ENCODE peak calls at places on chromosomes 5 and 9, in four cellular contexts. One of them, this sample, is unnamed.

GRCh38 chr9:105360344-105360743 is 87.5 kb upstream of the FSD1L start:
- DNase-seq in foreskin melanocyte: no peak
- DNase-seq in activated naive CD8-positive, alpha-beta T cell treated with anti-CD3 and anti-CD28 coated beads, Interleukin-2, amount 10 ng/mL, durations not matched to agents 7 days and 5 days: no peak
- DNase-seq in neural crest cell: no peak
- DNase-seq in this sample: no peak

GRCh38 chr9:27545471-27545870 is 15.9 kb upstream of the MOB3B start:
- DNase-seq in foreskin melanocyte: no peak
- DNase-seq in activated naive CD8-positive, alpha-beta T cell treated with anti-CD3 and anti-CD28 coated beads, Interleukin-2, amount 10 ng/mL, durations not matched to agents 7 days and 5 days: no peak
- DNase-seq in neural crest cell: no peak
- DNase-seq in this sample: no peak

GRCh38 chr9:81380960-81381359 is 308.4 kb downstream of the TLE1 start:
- DNase-seq in foreskin melanocyte: no peak
- DNase-seq in activated naive CD8-positive, alpha-beta T cell treated with anti-CD3 and anti-CD28 coated beads, Interleukin-2, amount 10 ng/mL, durations not matched to agents 7 days and 5 days: no peak
- DNase-seq in neural crest cell: no peak
- DNase-seq in this sample: no peak

GRCh38 chr9:129936222-129936621 is 101.0 kb downstream of the USP20 start:
- DNase-seq in foreskin melanocyte: no peak
- DNase-seq in activated naive CD8-positive, alpha-beta T cell treated with anti-CD3 and anti-CD28 coated beads, Interleukin-2, amount 10 ng/mL, durations not matched to agents 7 days and 5 days: no peak
- DNase-seq in neural crest cell: no peak
- DNase-seq in this sample: no peak

GRCh38 chr5:150625831-150626746 is 14.4 kb upstream of the SYNPO start:
- DNase-seq in foreskin melanocyte: no peak
- DNase-seq in activated naive CD8-positive, alpha-beta T cell treated with anti-CD3 and anti-CD28 coated beads, Interleukin-2, amount 10 ng/mL, durations not matched to agents 7 days and 5 days: no peak
- DNase-seq in neural crest cell: no peak
- DNase-seq in this sample: no peak

GRCh38 chr5:150412319-150413175 is at the start of gene CD74:
- DNase-seq in foreskin melanocyte: no peak
- DNase-seq in activated naive CD8-positive, alpha-beta T cell treated with anti-CD3 and anti-CD28 coated beads, Interleukin-2, amount 10 ng/mL, durations not matched to agents 7 days and 5 days: peak; percentile 85
- DNase-seq in neural crest cell: peak; percentile 29
- DNase-seq in this sample: peak; percentile 95

GRCh38 chr5:139393497-139394122 is 1.3 kb downstream of the PROB1 start:
- DNase-seq in foreskin melanocyte: no peak
- DNase-seq in activated naive CD8-positive, alpha-beta T cell treated with anti-CD3 and anti-CD28 coated beads, Interleukin-2, amount 10 ng/mL, durations not matched to agents 7 days and 5 days: no peak
- DNase-seq in neural crest cell: no peak
- DNase-seq in this sample: no peak

GRCh38 chr5:76608833-76609232 is 14.4 kb downstream of the F2RL2 start:
- DNase-seq in foreskin melanocyte: no peak
- DNase-seq in activated naive CD8-positive, alpha-beta T cell treated with anti-CD3 and anti-CD28 coated beads, Interleukin-2, amount 10 ng/mL, durations not matched to agents 7 days and 5 days: no peak
- DNase-seq in neural crest cell: no peak
- DNase-seq in this sample: no peak

GRCh38 chr5:66143473-66144073 is 527 bp upstream of the SREK1 start:
- DNase-seq in foreskin melanocyte: no peak
- DNase-seq in activated naive CD8-positive, alpha-beta T cell treated with anti-CD3 and anti-CD28 coated beads, Interleukin-2, amount 10 ng/mL, durations not matched to agents 7 days and 5 days: no peak
- DNase-seq in neural crest cell: no peak
- DNase-seq in this sample: no peak

GRCh38 chr5:64451551-64451950 is 54.3 kb upstream of the RGS7BP start:
- DNase-seq in foreskin melanocyte: peak; percentile 10
- DNase-seq in activated naive CD8-positive, alpha-beta T cell treated with anti-CD3 and anti-CD28 coated beads, Interleukin-2, amount 10 ng/mL, durations not matched to agents 7 days and 5 days: no peak
- DNase-seq in neural crest cell: no peak
- DNase-seq in this sample: no peak

GRCh38 chr9:130240410-130241197 is 25.0 kb upstream of the HMCN2 start:
- DNase-seq in foreskin melanocyte: peak; percentile 71
- DNase-seq in activated naive CD8-positive, alpha-beta T cell treated with anti-CD3 and anti-CD28 coated beads, Interleukin-2, amount 10 ng/mL, durations not matched to agents 7 days and 5 days: no peak
- DNase-seq in neural crest cell: peak; percentile 33
- DNase-seq in this sample: no peak

GRCh38 chr9:132798817-132799790 is 79.0 kb downstream of the AK8 start:
- DNase-seq in foreskin melanocyte: no peak
- DNase-seq in activated naive CD8-positive, alpha-beta T cell treated with anti-CD3 and anti-CD28 coated beads, Interleukin-2, amount 10 ng/mL, durations not matched to agents 7 days and 5 days: no peak
- DNase-seq in neural crest cell: no peak
- DNase-seq in this sample: peak; percentile 81

GRCh38 chr5:115816226-115817042 is at the start of gene CDO1:
- DNase-seq in foreskin melanocyte: peak; percentile 45
- DNase-seq in activated naive CD8-positive, alpha-beta T cell treated with anti-CD3 and anti-CD28 coated beads, Interleukin-2, amount 10 ng/mL, durations not matched to agents 7 days and 5 days: peak; percentile 59
- DNase-seq in neural crest cell: peak; percentile 67
- DNase-seq in this sample: peak; percentile 65

GRCh38 chr5:112014771-112015170 is 257.8 kb upstream of the NREP start:
- DNase-seq in foreskin melanocyte: no peak
- DNase-seq in activated naive CD8-positive, alpha-beta T cell treated with anti-CD3 and anti-CD28 coated beads, Interleukin-2, amount 10 ng/mL, durations not matched to agents 7 days and 5 days: no peak
- DNase-seq in neural crest cell: no peak
- DNase-seq in this sample: no peak

GRCh38 chr5:2382776-2383677 is 368.4 kb downstream of the IRX2 start:
- DNase-seq in foreskin melanocyte: no peak
- DNase-seq in activated naive CD8-positive, alpha-beta T cell treated with anti-CD3 and anti-CD28 coated beads, Interleukin-2, amount 10 ng/mL, durations not matched to agents 7 days and 5 days: no peak
- DNase-seq in neural crest cell: no peak
- DNase-seq in this sample: no peak

GRCh38 chr9:91945277-91946074 is 4.6 kb downstream of the ROR2 start:
- DNase-seq in foreskin melanocyte: no peak
- DNase-seq in activated naive CD8-positive, alpha-beta T cell treated with anti-CD3 and anti-CD28 coated beads, Interleukin-2, amount 10 ng/mL, durations not matched to agents 7 days and 5 days: no peak
- DNase-seq in neural crest cell: no peak
- DNase-seq in this sample: no peak